ENCODE peak calls at places on chromosomes 11 and 22, in four cellular contexts. G, E, C and J are unnamed samples.

GRCh38 chr11:57135020-57135751 is 46.6 kb upstream of the LRRC55 start:
- DNase-seq in G (no peak), E (no peak), C (no peak), J (no peak)

GRCh38 chr11:24421766-24422165 is 75.1 kb upstream of the LUZP2 start:
- DNase-seq in G (no peak), E (no peak), C (no peak), J (no peak)

GRCh38 chr11:106063009-106063408 is 14.1 kb downstream of the KBTBD3 start:
- DNase-seq in G (no peak), E (no peak), C (no peak), J (no peak)

GRCh38 chr11:15074206-15075161 is 1.1 kb downstream of the CALCB start:
- DNase-seq in G (peak; percentile 77), E (peak; percentile 62), C (no peak), J (peak; percentile 93)

GRCh38 chr11:27468209-27468608 is 4.4 kb downstream of the LGR4 start:
- DNase-seq in G (no peak), E (no peak), C (no peak), J (no peak)

GRCh38 chr11:31803813-31804438 is 7.2 kb downstream of the PAX6 start:
- DNase-seq in G (no peak), E (no peak), C (no peak), J (peak; percentile 71)

GRCh38 chr22:38238519-38239051 is 34.2 kb downstream of the TMEM184B start:
- DNase-seq in G (no peak), E (no peak), C (no peak), J (no peak)

GRCh38 chr11:28756977-28757376 is 648.8 kb downstream of the METTL15 start:
- DNase-seq in G (no peak), E (no peak), C (no peak), J (no peak)

GRCh38 chr22:33867118-33867863 is 53.0 kb downstream of the LARGE1 start:
- DNase-seq in G (no peak), E (peak; percentile 48), C (no peak), J (no peak)
- TF ChIP-seq JUNB in G (no peak), E (no peak), C (no peak), J (no peak)

DNA sequence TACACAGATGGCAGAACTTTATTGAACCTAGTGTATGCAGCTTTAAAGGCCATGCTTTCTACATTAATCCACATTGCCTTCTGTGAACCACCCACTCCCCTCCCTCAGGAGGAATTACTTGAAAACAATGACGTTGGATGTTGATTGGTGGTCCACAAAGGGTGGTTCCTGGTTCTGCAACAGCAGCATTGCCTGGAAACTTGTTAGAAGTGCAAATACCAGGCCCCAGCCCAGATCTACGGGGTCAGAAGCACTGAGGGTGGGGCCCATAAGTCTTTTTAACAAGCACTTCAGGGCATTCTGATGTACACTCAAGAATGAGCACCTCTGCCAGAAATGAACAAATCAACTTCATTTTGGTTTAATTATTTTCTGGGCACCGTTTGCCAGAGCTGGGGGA is 91.0 kb downstream of the ISX start:
- DNase-seq in G (no peak), E (no peak), C (no peak), J (no peak)
- H2AFZ ChIP-seq in G (no peak overlapping the region), E (no peak overlapping the region), C (no peak overlapping the region), J (peak overlapping the region; percentile 57)

DNA sequence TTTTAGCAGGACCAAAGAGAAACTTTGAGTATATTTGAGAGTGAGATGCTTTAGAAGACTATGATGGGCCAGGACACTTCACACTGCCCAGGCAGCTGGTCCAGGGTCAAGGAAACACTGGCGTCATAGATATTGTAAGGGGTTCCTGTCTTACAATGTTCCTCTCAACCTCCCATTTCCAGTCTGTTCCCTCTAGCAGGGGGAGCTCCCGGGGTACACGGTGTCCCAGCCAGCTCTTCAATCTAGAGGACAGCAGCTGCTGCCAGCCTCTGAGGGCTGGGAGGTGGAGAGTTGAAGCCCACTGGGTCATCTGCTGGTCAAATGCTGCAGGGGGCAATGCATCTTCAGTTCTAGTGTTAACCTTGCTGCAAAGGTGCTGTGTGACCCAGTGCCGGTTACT is 40.7 kb upstream of the TIMP3 start:
- DNase-seq in G (no peak), E (no peak), C (no peak), J (no peak)
- TF ChIP-seq CREB1 in G (no peak), E (no peak), C (no peak), J (no peak)

GRCh38 chr22:35517207-35517606 is 23.4 kb upstream of the RASD2 start:
- DNase-seq in G (no peak), E (no peak), C (no peak), J (peak; percentile 54)

GRCh38 chr22:35519306-35520000 is 21.2 kb upstream of the RASD2 start:
- DNase-seq in G (no peak), E (no peak), C (no peak), J (no peak)

GRCh38 chr22:35516723-35517122 is 23.9 kb upstream of the RASD2 start:
- DNase-seq in G (no peak), E (no peak), C (no peak), J (no peak)

GRCh38 chr22:35517769-35518530 is 22.7 kb upstream of the RASD2 start:
- DNase-seq in G (no peak), E (no peak), C (no peak), J (no peak)

DNA sequence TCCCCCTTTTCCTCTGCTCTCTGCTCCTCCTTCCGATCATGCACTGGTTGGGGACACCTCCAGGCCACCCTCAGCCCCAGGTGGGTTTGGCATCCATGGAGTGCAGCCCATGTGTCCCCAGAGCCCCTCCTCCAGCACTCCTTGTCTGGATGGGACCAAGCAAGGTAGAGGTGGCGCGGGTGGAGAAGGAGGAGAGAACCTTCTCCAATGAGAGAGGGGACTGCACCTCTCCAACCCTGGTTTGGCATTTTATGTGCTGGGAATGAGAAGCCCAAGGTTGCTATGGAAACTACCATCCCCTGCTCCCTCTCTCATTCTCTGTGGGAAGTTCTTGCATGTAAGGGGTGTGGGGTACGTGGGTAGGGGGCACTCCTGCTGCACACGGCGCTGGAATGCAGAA is 21.9 kb upstream of the RASD2 start:
- DNase-seq in G (no peak), E (no peak), C (no peak), J (no peak)
- TF ChIP-seq JUNB in G (no peak), E (no peak), C (no peak), J (no peak)

GRCh38 chr11:62603072-62603408 is 1.4 kb upstream of the MTA2 start:
- DNase-seq in G (no peak), E (no peak), C (no peak), J (peak; percentile 46)
- H2AFZ ChIP-seq in G (no peak overlapping the region), E (no peak overlapping the region), C (no peak overlapping the region), J (peak overlapping the region; percentile 98)